ENCODE peak calls at places on chromosomes 5 and 9, in six cellular contexts. L, T, X, O, P and A are unnamed samples.

GRCh38 chr5:72066658-72067057 is 40.6 kb upstream of the MAP1B start:
- DNase-seq in L (peak; percentile 24), T (peak; percentile 44), X (peak; percentile 71), O (no peak), P (no peak), A (no peak)

GRCh38 chr9:116580853-116581252 is 106.3 kb upstream of the TRIM32 start:
- DNase-seq in L (no peak), T (no peak), X (no peak), O (no peak), P (no peak), A (no peak)

GRCh38 chr9:121640076-121640475 is 11.4 kb upstream of the DAB2IP start:
- DNase-seq in L (peak; percentile 58), T (no peak), X (peak; percentile 50), O (no peak), P (peak; percentile 7), A (no peak)

GRCh38 chr5:139725073-139725830 is 70.4 kb upstream of the PSD2 start:
- DNase-seq in L (peak; percentile 62), T (no peak), X (peak; percentile 35), O (no peak), P (no peak), A (no peak)

GRCh38 chr9:94860678-94861588 is 134.4 kb downstream of the AOPEP start:
- DNase-seq in L (no peak), T (no peak), X (no peak), O (peak; percentile 69), P (peak; percentile 61), A (peak; percentile 60)

GRCh38 chr5:171924493-171925122 is 81.8 kb downstream of the FBXW11 start:
- DNase-seq in L (no peak), T (no peak), X (no peak), O (no peak), P (no peak), A (no peak)

GRCh38 chr5:93721511-93721910 is 19.9 kb downstream of the POU5F2 start:
- DNase-seq in L (no peak), T (peak; percentile 6), X (no peak), O (no peak), P (no peak), A (no peak)

GRCh38 chr9:89661391-89661949 is 56.7 kb downstream of the GADD45G start:
- DNase-seq in L (peak; percentile 20), T (no peak), X (no peak), O (no peak), P (no peak), A (no peak)

GRCh38 chr9:68750179-68750685 is 45.2 kb downstream of the PIP5K1B start:
- DNase-seq in L (no peak), T (no peak), X (no peak), O (no peak), P (no peak), A (no peak)

GRCh38 chr9:94577036-94577435 is 16.6 kb downstream of the FBP2 start:
- DNase-seq in L (no peak), T (peak; percentile 40), X (no peak), O (no peak), P (no peak), A (no peak)

GRCh38 chr9:86751207-86751606 is 196.1 kb downstream of the GAS1 start:
- DNase-seq in L (no peak), T (no peak), X (no peak), O (no peak), P (no peak), A (no peak)

GRCh38 chr9:4654538-4654937 is 7.6 kb upstream of the PLPP6 start:
- DNase-seq in L (no peak), T (no peak), X (no peak), O (no peak), P (no peak), A (no peak)

GRCh38 chr9:133356391-133357091 is at the start of the genes SURF1 and SURF2:
- DNase-seq in L (peak; percentile 88), T (peak; percentile 86), X (peak; percentile 74), O (peak; percentile 94), P (peak; percentile 91), A (peak; percentile 91)

GRCh38 chr9:126517751-126518261 is 95.9 kb upstream of the LMX1B start:
- DNase-seq in L (no peak), T (no peak), X (no peak), O (no peak), P (no peak), A (no peak)

GRCh38 chr5:171418982-171419662 is at the start of gene FGF18:
- DNase-seq in L (peak; percentile 69), T (peak; percentile 74), X (peak; percentile 50), O (peak; percentile 7), P (peak; percentile 18), A (peak; percentile 25)

GRCh38 chr5:75203604-75204003 is 33.1 kb downstream of the ANKRD31 start:
- DNase-seq in L (no peak), T (no peak), X (no peak), O (no peak), P (no peak), A (no peak)

GRCh38 chr5:74251106-74252032 is 389.2 kb downstream of the ENC1 start:
- DNase-seq in L (peak; percentile 24), T (peak; percentile 91), X (peak; percentile 91), O (no peak), P (no peak), A (no peak)

GRCh38 chr5:76305264-76305663 is 97.8 kb upstream of the IQGAP2 start:
- DNase-seq in L (no peak), T (no peak), X (no peak), O (no peak), P (no peak), A (no peak)

GRCh38 chr5:64769856-64770255 is 1.1 kb downstream of the CWC27 start:
- DNase-seq in L (no peak), T (no peak), X (no peak), O (no peak), P (no peak), A (no peak)

GRCh38 chr9:96686638-96687335 is 31.7 kb upstream of the PRXL2C start:
- DNase-seq in L (no peak), T (peak; percentile 61), X (no peak), O (peak; percentile 74), P (peak; percentile 74), A (peak; percentile 70)

GRCh38 chr5:105616599-105616998 is 2054.0 kb upstream of the NUDT12 start:
- DNase-seq in L (no peak), T (no peak), X (no peak), O (no peak), P (no peak), A (no peak)

GRCh38 chr9:91419222-91420191 is 4.1 kb downstream of the NFIL3 start:
- DNase-seq in L (peak; percentile 50), T (peak; percentile 71), X (peak; percentile 82), O (no peak), P (no peak), A (no peak)

GRCh38 chr5:139282195-139282557 is 11.4 kb upstream of the MATR3 start:
- DNase-seq in L (no peak), T (no peak), X (no peak), O (no peak), P (no peak), A (no peak)

GRCh38 chr5:57174128-57174849 is 430 bp downstream of the GPBP1 start:
- DNase-seq in L (peak; percentile 31), T (peak; percentile 13), X (peak; percentile 16), O (no peak), P (peak; percentile 23), A (no peak)

GRCh38 chr9:108412755-108413154 is 443.0 kb downstream of the ACTL7B start:
- DNase-seq in L (peak; percentile 5), T (no peak), X (peak; percentile 14), O (no peak), P (no peak), A (no peak)

GRCh38 chr9:107577140-107577776 is 87.7 kb upstream of the KLF4 start:
- DNase-seq in L (no peak), T (no peak), X (no peak), O (no peak), P (no peak), A (no peak)

GRCh38 chr5:122585111-122585415 is 189.8 kb upstream of the SNX2 start:
- DNase-seq in L (no peak), T (no peak), X (no peak), O (no peak), P (no peak), A (no peak)

GRCh38 chr9:32706004-32706749 is 70.7 kb upstream of the TAF1L start:
- DNase-seq in L (no peak), T (no peak), X (peak; percentile 41), O (no peak), P (no peak), A (no peak)

GRCh38 chr9:35954942-35955546 is 2.9 kb downstream of the OR2S2 start:
- DNase-seq in L (peak; percentile 34), T (peak; percentile 83), X (peak; percentile 79), O (peak; percentile 6), P (peak; percentile 40), A (peak; percentile 29)

GRCh38 chr5:33300209-33300742 is 140.5 kb upstream of the TARS1 start:
- DNase-seq in L (no peak), T (no peak), X (no peak), O (no peak), P (no peak), A (no peak)

GRCh38 chr5:16536246-16536645 is 70.6 kb upstream of the ZNF622 start:
- DNase-seq in L (peak; percentile 47), T (no peak), X (peak; percentile 98), O (no peak), P (no peak), A (no peak)

GRCh38 chr9:92138157-92138959 is 23.1 kb upstream of the SPTLC1 start:
- DNase-seq in L (peak; percentile 78), T (peak; percentile 46), X (peak; percentile 72), O (peak; percentile 76), P (peak; percentile 72), A (peak; percentile 66)

GRCh38 chr5:110055301-110055700 is 365.6 kb downstream of the MAN2A1 start:
- DNase-seq in L (no peak), T (no peak), X (no peak), O (no peak), P (no peak), A (no peak)

GRCh38 chr5:123476696-123477095 is 35.3 kb upstream of the CSNK1G3 start:
- DNase-seq in L (no peak), T (no peak), X (no peak), O (no peak), P (no peak), A (no peak)

GRCh38 chr9:71253021-71253420 is 131.6 kb upstream of the TRPM3 start:
- DNase-seq in L (no peak), T (no peak), X (no peak), O (no peak), P (no peak), A (no peak)